ENCODE peak calls at places on chromosomes 3 and 15, in ten cellular contexts. K, W, S, F, D, T, Y, U, A and O are unnamed samples.

GRCh38 chr15:43998607-43999006 is 171.8 kb downstream of the WDR76 start:
- DNase-seq in K (peak; percentile 44), W (no peak), S (peak; percentile 70), F (peak; percentile 71), D (peak; percentile 90), T (no peak), Y (peak; percentile 91), U (peak; percentile 81), A (no peak), O (peak; percentile 47)

GRCh38 chr15:67542192-67542461 is 376 bp upstream of the MAP2K5 start:
- DNase-seq in K (peak; percentile 62), W (no peak), S (peak; percentile 29), F (no peak), D (no peak), T (peak; percentile 5), Y (no peak), U (no peak), A (no peak), O (no peak)

GRCh38 chr3:193693774-193694173 is 100.8 kb downstream of the OPA1 start:
- DNase-seq in K (no peak), W (no peak), S (no peak), F (no peak), D (no peak), T (no peak), Y (no peak), U (no peak), A (no peak), O (no peak)

GRCh38 chr3:9878700-9879099 is 1.4 kb downstream of the CIDEC start:
- DNase-seq in K (no peak), W (no peak), S (no peak), F (no peak), D (peak; percentile 58), T (no peak), Y (peak; percentile 42), U (peak; percentile 95), A (no peak), O (no peak)

GRCh38 chr3:114553949-114554593 is 260.2 kb downstream of the TIGIT start:
- DNase-seq in K (no peak), W (no peak), S (no peak), F (no peak), D (no peak), T (no peak), Y (no peak), U (no peak), A (no peak), O (no peak)

GRCh38 chr15:63979227-63979793 is 67.0 kb downstream of the DAPK2 start:
- DNase-seq in K (no peak), W (no peak), S (no peak), F (no peak), D (no peak), T (no peak), Y (no peak), U (no peak), A (no peak), O (no peak)

GRCh38 chr15:88334436-88334835 is 77.9 kb upstream of the NTRK3 start:
- DNase-seq in K (no peak), W (no peak), S (no peak), F (peak; percentile 13), D (no peak), T (no peak), Y (peak; percentile 5), U (no peak), A (no peak), O (no peak)

GRCh38 chr15:77646104-77646694 is 13.5 kb upstream of the LINGO1 start:
- DNase-seq in K (no peak), W (no peak), S (no peak), F (no peak), D (no peak), T (no peak), Y (no peak), U (no peak), A (no peak), O (no peak)

GRCh38 chr3:126706631-126707030 is 2.6 kb downstream of the CHCHD6 start:
- DNase-seq in K (no peak), W (no peak), S (no peak), F (no peak), D (no peak), T (no peak), Y (no peak), U (peak; percentile 44), A (no peak), O (peak; percentile 18)

GRCh38 chr3:126704494-126705214 is 614 bp downstream of the CHCHD6 start:
- DNase-seq in K (peak; percentile 40), W (no peak), S (no peak), F (no peak), D (no peak), T (no peak), Y (no peak), U (no peak), A (peak; percentile 33), O (no peak)

GRCh38 chr3:126699011-126699410 is 5.0 kb upstream of the CHCHD6 start:
- DNase-seq in K (no peak), W (no peak), S (no peak), F (no peak), D (no peak), T (no peak), Y (no peak), U (no peak), A (no peak), O (no peak)

GRCh38 chr3:126703512-126704493 is at the start of gene CHCHD6:
- DNase-seq in K (peak; percentile 99), W (peak; percentile 97), S (peak; percentile 95), F (peak; percentile 94), D (peak; percentile 97), T (peak; percentile 95), Y (peak; percentile 97), U (peak; percentile 94), A (peak; percentile 98), O (peak; percentile 88)
- TF ChIP-seq CTCF in K (peak; percentile 30), W (no peak), S (no peak), F (no peak), D (peak; percentile 27), T (no peak), Y (no peak), U (peak; percentile 11), A (no peak), O (peak; percentile 0)

GRCh38 chr15:65396965-65397317 is 19.1 kb upstream of the IGDCC3 start:
- DNase-seq in K (no peak), W (no peak), S (no peak), F (no peak), D (no peak), T (no peak), Y (no peak), U (no peak), A (no peak), O (no peak)
- TF ChIP-seq CTCF in K (no peak), W (no peak), S (no peak), F (no peak), D (no peak), T (no peak), Y (no peak), U (no peak), A (no peak), O (no peak)

GRCh38 chr15:40340740-40341400 is at the start of gene CCDC9B:
- DNase-seq in K (peak; percentile 55), W (no peak), S (peak; percentile 91), F (peak; percentile 84), D (peak; percentile 91), T (no peak), Y (peak; percentile 93), U (peak; percentile 76), A (peak; percentile 46), O (peak; percentile 74)

GRCh38 chr15:40338921-40339620 is 1.7 kb downstream of the CCDC9B start:
- DNase-seq in K (no peak), W (no peak), S (peak; percentile 58), F (peak; percentile 93), D (peak; percentile 76), T (no peak), Y (peak; percentile 72), U (peak; percentile 58), A (no peak), O (no peak)

GRCh38 chr15:40340038-40340739 is 550 bp downstream of the CCDC9B start:
- DNase-seq in K (no peak), W (no peak), S (peak; percentile 76), F (peak; percentile 73), D (peak; percentile 82), T (no peak), Y (peak; percentile 92), U (peak; percentile 45), A (peak; percentile 61), O (peak; percentile 54)

GRCh38 chr15:40338041-40338657 is 2.6 kb downstream of the CCDC9B start:
- DNase-seq in K (peak; percentile 88), W (peak; percentile 79), S (peak; percentile 57), F (peak; percentile 60), D (peak; percentile 76), T (peak; percentile 80), Y (peak; percentile 79), U (peak; percentile 53), A (peak; percentile 89), O (no peak)

DNA sequence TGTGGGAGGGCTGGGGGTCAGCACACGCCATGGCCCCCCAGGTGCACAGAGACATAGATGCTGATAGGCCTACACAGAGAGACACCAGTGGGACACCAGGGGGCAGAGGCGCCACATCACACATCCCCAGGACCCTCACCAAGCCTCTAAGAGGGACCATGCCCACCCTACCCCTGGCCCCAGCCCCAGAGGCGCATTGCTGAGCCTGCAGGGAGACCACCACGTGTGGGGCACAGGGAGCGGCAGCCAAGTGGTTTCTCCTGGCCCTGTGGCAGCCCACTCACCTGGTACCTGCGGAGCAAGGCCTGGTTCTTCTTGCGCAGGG is 1.2 kb downstream of the CCDC9B start:
- DNase-seq in K (no peak), W (no peak), S (no peak), F (no peak), D (no peak), T (no peak), Y (no peak), U (no peak), A (no peak), O (no peak)
- TF ChIP-seq CTCF in K (peak; percentile 16), W (no peak), S (no peak), F (peak; percentile 21), D (peak; percentile 13), T (no peak), Y (peak; percentile 24), U (no peak), A (no peak), O (peak; percentile 1)

DNA sequence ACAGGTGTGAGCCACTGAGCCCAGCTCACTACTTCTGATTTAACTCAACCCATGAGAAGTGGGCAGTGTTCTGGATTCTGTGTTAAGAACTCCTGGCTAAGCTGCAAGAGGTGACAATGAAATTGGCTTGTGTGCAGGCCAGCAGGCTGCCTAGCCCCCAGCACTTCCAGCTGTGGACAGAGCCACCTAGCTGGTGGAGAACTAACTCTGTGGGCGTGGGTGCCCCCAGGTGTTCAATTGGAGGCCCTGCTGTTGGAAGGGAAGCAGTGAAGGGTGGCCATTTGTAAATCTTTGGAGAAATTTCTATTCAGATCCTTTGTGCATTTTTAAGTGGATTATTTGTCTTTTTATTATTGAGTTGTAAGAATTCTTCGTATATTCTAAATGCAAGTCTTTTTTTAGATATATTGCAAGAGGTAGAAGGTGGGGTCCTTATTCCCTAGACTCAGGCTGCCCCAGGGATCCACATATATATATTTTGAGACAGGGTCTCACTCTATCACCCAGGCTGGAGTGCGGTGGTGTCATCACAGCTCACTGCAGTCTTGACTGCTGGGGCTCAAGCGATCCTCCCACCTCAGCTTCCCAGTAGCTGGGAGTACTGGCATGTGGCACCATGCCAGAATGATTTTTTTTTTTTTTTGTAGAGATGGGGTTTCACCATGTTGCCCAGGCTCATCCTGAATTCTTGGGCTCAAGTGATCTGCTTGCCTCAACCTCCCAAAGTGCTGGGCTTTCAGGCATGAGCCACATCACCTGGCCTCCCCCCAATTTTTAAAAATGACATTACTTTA is 7.2 kb upstream of the SCAMP5 start:
- DNase-seq in K (peak; percentile 63), W (no peak), S (peak; percentile 16), F (peak; percentile 7), D (peak; percentile 68), T (peak; percentile 68), Y (peak; percentile 62), U (peak; percentile 30), A (peak; percentile 40), O (no peak)
- TF ChIP-seq CTCF in K (peak; percentile 63), W (peak; percentile 60), S (no peak), F (peak; percentile 33), D (peak; percentile 61), T (no peak), Y (peak; percentile 65), U (peak; percentile 33), A (peak; percentile 48), O (no peak)